ENCODE peak calls at places on chromosomes 13 and 19, in four cellular contexts. One of them, this sample, is unnamed.

GRCh38 chr13:35502456-35502855 is 26.0 kb upstream of the MAB21L1 start:
- DNase-seq in CD8-positive, alpha-beta memory T cell: no peak
- DNase-seq in neural progenitor cell: no peak
- DNase-seq in right lobe of liver: no peak
- DNase-seq in this sample: no peak

GRCh38 chr19:12786149-12786870 is 5.0 kb upstream of the JUNB start:
- DNase-seq in CD8-positive, alpha-beta memory T cell: no peak
- DNase-seq in neural progenitor cell: no peak
- DNase-seq in right lobe of liver: peak; percentile 74
- DNase-seq in this sample: no peak

GRCh38 chr13:86085890-86086289 is 286.7 kb upstream of the SLITRK6 start:
- DNase-seq in CD8-positive, alpha-beta memory T cell: no peak
- DNase-seq in neural progenitor cell: no peak
- DNase-seq in right lobe of liver: no peak
- DNase-seq in this sample: no peak

GRCh38 chr19:7926727-7927604 is 1.0 kb upstream of the CTXN1 start:
- DNase-seq in CD8-positive, alpha-beta memory T cell: no peak
- DNase-seq in neural progenitor cell: no peak
- DNase-seq in right lobe of liver: peak; percentile 59
- DNase-seq in this sample: no peak

GRCh38 chr13:80235131-80235530 is 105.8 kb downstream of the SPRY2 start:
- DNase-seq in CD8-positive, alpha-beta memory T cell: no peak
- DNase-seq in neural progenitor cell: no peak
- DNase-seq in right lobe of liver: no peak
- DNase-seq in this sample: no peak

GRCh38 chr19:17766543-17767131 is 15.4 kb downstream of the FCHO1 start:
- DNase-seq in CD8-positive, alpha-beta memory T cell: no peak
- DNase-seq in neural progenitor cell: peak; percentile 93
- DNase-seq in right lobe of liver: peak; percentile 86
- DNase-seq in this sample: no peak

GRCh38 chr19:11295665-11296245 is at the start of gene TSPAN16:
- DNase-seq in CD8-positive, alpha-beta memory T cell: no peak
- DNase-seq in neural progenitor cell: peak; percentile 10
- DNase-seq in right lobe of liver: no peak
- DNase-seq in this sample: no peak

GRCh38 chr13:50509771-50510441 is 333.6 kb downstream of the DLEU7 start:
- DNase-seq in CD8-positive, alpha-beta memory T cell: no peak
- DNase-seq in neural progenitor cell: no peak
- DNase-seq in right lobe of liver: no peak
- DNase-seq in this sample: no peak

GRCh38 chr13:33487575-33488243 is 202.2 kb upstream of the STARD13 start:
- DNase-seq in CD8-positive, alpha-beta memory T cell: no peak
- DNase-seq in neural progenitor cell: peak; percentile 23
- DNase-seq in right lobe of liver: no peak
- DNase-seq in this sample: no peak

GRCh38 chr19:35107541-35107939 is 8.1 kb upstream of the FXYD3 start:
- DNase-seq in CD8-positive, alpha-beta memory T cell: no peak
- DNase-seq in neural progenitor cell: no peak
- DNase-seq in right lobe of liver: no peak
- DNase-seq in this sample: no peak

GRCh38 chr19:16319466-16319865 is 5.2 kb upstream of the KLF2 start:
- DNase-seq in CD8-positive, alpha-beta memory T cell: peak; percentile 46
- DNase-seq in neural progenitor cell: no peak
- DNase-seq in right lobe of liver: no peak
- DNase-seq in this sample: no peak

GRCh38 chr19:14347999-14348889 is 33.0 kb upstream of the ADGRE5 start:
- DNase-seq in CD8-positive, alpha-beta memory T cell: peak; percentile 54
- DNase-seq in neural progenitor cell: peak; percentile 79
- DNase-seq in right lobe of liver: peak; percentile 74
- DNase-seq in this sample: peak; percentile 69